ENCODE peak calls at places on chromosomes 6 and 20, in eight cellular contexts. C, R, U, D, N, E, W and Q are unnamed samples.

GRCh38 chr6:32218167-32218566 is 5.7 kb downstream of the NOTCH4 start:
- DNase-seq in U (no peak), C (no peak), R (no peak), W (no peak), E (no peak), D (no peak), N (no peak), Q (no peak)

GRCh38 chr6:104509355-104509754 is 350.4 kb downstream of the HACE1 start:
- DNase-seq in E (no peak), U (no peak), D (no peak), R (no peak), W (no peak), N (no peak), C (no peak), Q (no peak)

GRCh38 chr6:166772518-166772917 is 145.5 kb upstream of the RPS6KA2 start:
- DNase-seq in N (no peak), U (no peak), W (no peak), D (no peak), R (no peak), E (no peak), C (no peak), Q (no peak)

GRCh38 chr6:15065603-15066002 is 180.3 kb upstream of the JARID2 start:
- DNase-seq in R (no peak), C (peak; percentile 71), N (no peak), D (no peak), U (no peak), E (no peak), W (peak; percentile 17), Q (no peak)

GRCh38 chr20:49570161-49570827 is 2.4 kb upstream of the PTGIS start:
- DNase-seq in N (no peak), W (no peak), D (no peak), R (no peak), C (no peak), U (no peak), E (no peak), Q (no peak)

GRCh38 chr6:113763311-113763766 is 93.8 kb upstream of the MARCKS start:
- DNase-seq in D (no peak), E (no peak), W (peak; percentile 10), U (no peak), R (peak; percentile 38), N (no peak), C (peak; percentile 26), Q (no peak)

GRCh38 chr6:21442874-21443273 is 150.7 kb upstream of the SOX4 start:
- DNase-seq in N (no peak), R (no peak), W (no peak), U (no peak), C (no peak), D (no peak), E (no peak), Q (no peak)

GRCh38 chr20:24795444-24795843 is 153.6 kb upstream of the CST7 start:
- DNase-seq in N (no peak), E (peak; percentile 39), D (no peak), C (peak; percentile 46), U (no peak), R (no peak), W (no peak), Q (no peak)

GRCh38 chr6:161068296-161068695 is 76.7 kb downstream of the MAP3K4 start:
- DNase-seq in R (no peak), N (no peak), C (no peak), U (no peak), E (no peak), D (no peak), W (no peak), Q (no peak)

GRCh38 chr6:24919404-24919892 is 16.3 kb downstream of the RIPOR2 start:
- DNase-seq in N (no peak), E (no peak), W (no peak), C (no peak), D (no peak), U (no peak), R (peak; percentile 66), Q (peak; percentile 98)

GRCh38 chr6:165729307-165729936 is 66.4 kb upstream of the PDE10A start:
- DNase-seq in D (peak; percentile 10), W (peak; percentile 15), R (peak; percentile 33), N (peak; percentile 49), U (no peak), C (no peak), E (no peak), Q (peak; percentile 6)

GRCh38 chr20:18322551-18322950 is 34.2 kb downstream of the ZNF133 start:
- DNase-seq in R (no peak), W (no peak), N (no peak), D (no peak), C (no peak), E (no peak), U (no peak), Q (no peak)

GRCh38 chr6:89082439-89082838 is 1.9 kb downstream of the PNRC1 start:
- DNase-seq in U (no peak), N (no peak), E (no peak), W (peak; percentile 54), R (peak; percentile 37), C (peak; percentile 37), D (peak; percentile 21), Q (no peak)

GRCh38 chr6:44080561-44081521 is 46.4 kb downstream of the MRPL14 start:
- DNase-seq in N (peak; percentile 72), D (peak; percentile 25), C (no peak), U (no peak), R (peak; percentile 49), E (no peak), W (no peak), Q (no peak)

GRCh38 chr20:52515877-52516276 is 324.3 kb upstream of the ZFP64 start:
- DNase-seq in E (no peak), W (no peak), C (no peak), R (no peak), N (no peak), U (no peak), D (no peak), Q (no peak)

GRCh38 chr6:150233797-150234399 is 91.1 kb downstream of the PPP1R14C start:
- DNase-seq in N (no peak), R (no peak), U (no peak), D (no peak), E (no peak), W (peak; percentile 19), C (no peak), Q (no peak)

GRCh38 chr6:139882977-139883728 is 508.7 kb upstream of the CITED2 start:
- DNase-seq in R (peak; percentile 14), U (no peak), E (no peak), N (no peak), D (peak; percentile 46), W (peak; percentile 48), C (peak; percentile 52), Q (no peak)

GRCh38 chr6:79949235-79949634 is 1.9 kb upstream of the ELOVL4 start:
- DNase-seq in W (peak; percentile 85), C (peak; percentile 46), E (no peak), D (peak; percentile 74), N (peak; percentile 92), U (no peak), R (peak; percentile 91), Q (peak; percentile 95)

GRCh38 chr6:129264480-129265045 is 381.6 kb downstream of the LAMA2 start:
- DNase-seq in R (no peak), W (peak; percentile 51), N (no peak), U (no peak), D (no peak), E (no peak), C (peak; percentile 29), Q (no peak)

GRCh38 chr6:39853604-39854003 is 61.4 kb downstream of the DAAM2 start:
- DNase-seq in N (no peak), U (no peak), D (no peak), R (no peak), E (no peak), C (no peak), W (no peak), Q (no peak)
- H3K4me3 ChIP-seq in N (no peak overlapping the region), U (no peak overlapping the region), D (no peak overlapping the region), R (no peak overlapping the region), E (no peak overlapping the region), C (no peak overlapping the region), W (no peak overlapping the region), Q (no peak overlapping the region)

GRCh38 chr6:42901538-42901957 is 14.3 kb upstream of the PTCRA start:
- DNase-seq in N (peak; percentile 90), C (peak; percentile 58), E (peak; percentile 87), W (peak; percentile 82), D (peak; percentile 82), U (peak; percentile 78), R (peak; percentile 88), Q (peak; percentile 77)
- H3K4me3 ChIP-seq in N (no peak overlapping the region), C (no peak overlapping the region), E (no peak overlapping the region), W (no peak overlapping the region), D (peak overlapping the region; percentile 21), U (no peak overlapping the region), R (no peak overlapping the region), Q (no peak overlapping the region)

GRCh38 chr6:73476722-73477121 is 15.2 kb downstream of the MTO1 start:
- DNase-seq in N (no peak), U (no peak), W (no peak), C (no peak), E (no peak), D (no peak), R (no peak), Q (no peak)

GRCh38 chr6:73477407-73477806 is 15.9 kb downstream of the MTO1 start:
- DNase-seq in E (no peak), W (no peak), R (no peak), C (no peak), N (no peak), D (no peak), U (no peak), Q (no peak)

GRCh38 chr6:73471686-73472290 is 10.3 kb downstream of the MTO1 start:
- DNase-seq in N (no peak), U (no peak), E (no peak), C (no peak), W (no peak), D (peak; percentile 72), R (peak; percentile 71), Q (no peak)
- H3K4me3 ChIP-seq in N (no peak overlapping the region), U (no peak overlapping the region), E (no peak overlapping the region), C (no peak overlapping the region), W (no peak overlapping the region), D (peak overlapping the region; percentile 18), R (peak overlapping the region; percentile 39), Q (no peak overlapping the region)

GRCh38 chr20:57998981-57999464 is 229.4 kb downstream of the ANKRD60 start:
- DNase-seq in W (no peak), D (no peak), N (no peak), C (no peak), R (no peak), U (no peak), E (peak; percentile 59), Q (no peak)
- H3K4me3 ChIP-seq in W (no peak overlapping the region), D (no peak overlapping the region), N (peak overlapping the region; percentile 28), C (no peak overlapping the region), R (no peak overlapping the region), U (no peak overlapping the region), E (no peak overlapping the region), Q (no peak overlapping the region)

GRCh38 chr6:81758221-81758620 is 5.7 kb upstream of the TENT5A start:
- DNase-seq in N (no peak), E (no peak), C (no peak), D (no peak), U (no peak), W (no peak), R (no peak), Q (no peak)
- H3K4me3 ChIP-seq in N (no peak overlapping the region), E (no peak overlapping the region), C (no peak overlapping the region), D (no peak overlapping the region), U (no peak overlapping the region), W (no peak overlapping the region), R (no peak overlapping the region), Q (no peak overlapping the region)

DNA sequence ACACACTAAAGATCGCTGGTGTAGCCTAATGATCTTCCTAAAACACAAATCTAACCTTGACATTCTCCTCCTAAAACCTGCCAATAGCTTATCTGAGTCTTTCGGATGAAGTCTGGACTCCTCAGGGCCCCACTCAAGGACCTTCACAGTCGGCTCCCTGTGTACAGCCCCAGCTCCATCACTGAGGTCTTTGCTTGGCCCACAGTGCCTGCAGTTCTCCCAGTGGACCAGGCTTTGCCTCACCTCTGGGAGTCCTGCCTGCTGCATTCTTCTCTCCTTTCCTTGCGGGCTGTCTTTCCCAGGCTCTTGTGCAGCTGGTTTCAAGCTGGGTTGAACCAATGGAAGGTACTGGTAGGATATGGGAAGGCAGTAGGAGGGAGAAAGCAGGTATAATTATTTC is 122.6 kb upstream of the FERMT1 start:
- DNase-seq in R (no peak), D (no peak), C (no peak), E (no peak), N (no peak), U (no peak), W (no peak), Q (no peak)
- H3K4me3 ChIP-seq in R (no peak overlapping the region), D (no peak overlapping the region), C (no peak overlapping the region), E (no peak overlapping the region), N (no peak overlapping the region), U (no peak overlapping the region), W (no peak overlapping the region), Q (no peak overlapping the region)